ENCODE peak calls at places on chromosomes 13 and 19, in seven cellular contexts. M is activated naive CD8-positive, alpha-beta T cell treated with anti-CD3 and anti-CD28 coated beads, Interleukin-2, amount 10 ng/mL, durations not matched to agents 7 days and 5 days; E is RCC 7860; G is neural crest cell; V is endothelial cell; K is cardiac fibroblast; T is putamen. H is an unnamed sample.

GRCh38 chr13:110450941-110451340 is 110.6 kb downstream of the RAB20 start:
- DNase-seq in M (no peak), E (no peak), G (no peak), V (no peak), K (no peak), T (no peak), H (no peak)

GRCh38 chr19:38277969-38278680 is 13.8 kb downstream of the SPINT2 start:
- DNase-seq in M (no peak), E (peak; percentile 29), G (no peak), V (no peak), K (peak; percentile 72), T (no peak), H (no peak)

GRCh38 chr13:29548722-29549446 is 46.6 kb downstream of the SLC7A1 start:
- DNase-seq in M (no peak), E (peak; percentile 38), G (no peak), V (no peak), K (peak; percentile 28), T (no peak), H (no peak)

GRCh38 chr13:30179547-30180256 is 127.6 kb downstream of the KATNAL1 start:
- DNase-seq in M (no peak), E (no peak), G (no peak), V (no peak), K (no peak), T (no peak), H (no peak)

GRCh38 chr19:57648336-57649003 is 15.5 kb downstream of the ZNF211 start:
- DNase-seq in M (no peak), E (no peak), G (no peak), V (no peak), K (no peak), T (no peak), H (no peak)

GRCh38 chr19:50046649-50047503 is 21.1 kb downstream of the ZNF473 start:
- DNase-seq in M (peak; percentile 43), E (no peak), G (peak; percentile 38), V (no peak), K (peak; percentile 28), T (peak; percentile 72), H (peak; percentile 67)

GRCh38 chr13:42394361-42395065 is 122.6 kb downstream of the AKAP11 start:
- DNase-seq in M (no peak), E (no peak), G (no peak), V (no peak), K (no peak), T (no peak), H (no peak)

GRCh38 chr19:13681509-13681908 is 82.8 kb upstream of the MRI1 start:
- DNase-seq in M (no peak), E (no peak), G (no peak), V (no peak), K (peak; percentile 64), T (no peak), H (no peak)

GRCh38 chr19:1867359-1867724 is 4.0 kb upstream of the KLF16 start:
- DNase-seq in M (no peak), E (no peak), G (no peak), V (no peak), K (no peak), T (no peak), H (no peak)

GRCh38 chr13:79936368-79937136 is 404.4 kb downstream of the SPRY2 start:
- DNase-seq in M (no peak), E (peak; percentile 99), G (no peak), V (no peak), K (peak; percentile 100), T (peak; percentile 97), H (no peak)

GRCh38 chr13:28056970-28057712 is 43.2 kb downstream of the FLT3 start:
- DNase-seq in M (no peak), E (no peak), G (no peak), V (no peak), K (no peak), T (no peak), H (no peak)

GRCh38 chr13:35965226-35965927 is 165.8 kb downstream of the DCLK1 start:
- DNase-seq in M (no peak), E (no peak), G (no peak), V (no peak), K (no peak), T (no peak), H (no peak)

GRCh38 chr13:45042539-45042938 is 53.2 kb downstream of the GPALPP1 start:
- DNase-seq in M (no peak), E (no peak), G (no peak), V (no peak), K (peak; percentile 19), T (no peak), H (no peak)

GRCh38 chr13:28401303-28402056 is 93.4 kb downstream of the FLT1 start:
- DNase-seq in M (no peak), E (no peak), G (no peak), V (no peak), K (peak; percentile 84), T (no peak), H (peak; percentile 23)

GRCh38 chr13:21825186-21825585 is 154.3 kb downstream of the FGF9 start:
- DNase-seq in M (no peak), E (no peak), G (no peak), V (no peak), K (no peak), T (no peak), H (no peak)

GRCh38 chr19:7899751-7900352 is 3.8 kb upstream of the MAP2K7 start:
- DNase-seq in M (no peak), E (no peak), G (no peak), V (no peak), K (no peak), T (no peak), H (no peak)

GRCh38 chr13:31860002-31860401 is 120.7 kb downstream of the RXFP2 start:
- DNase-seq in M (no peak), E (no peak), G (no peak), V (no peak), K (no peak), T (peak; percentile 40), H (no peak)

GRCh38 chr19:10863107-10863700 is 8.1 kb upstream of the CARM1 start:
- DNase-seq in M (no peak), E (peak; percentile 56), G (no peak), V (no peak), K (peak; percentile 64), T (no peak), H (peak; percentile 19)

GRCh38 chr13:93227906-93228801 is 1.5 kb downstream of the GPC6 start:
- DNase-seq in M (no peak), E (peak; percentile 59), G (peak; percentile 67), V (peak; percentile 76), K (peak; percentile 77), T (peak; percentile 60), H (peak; percentile 69)

GRCh38 chr13:75318138-75318833 is 163.7 kb downstream of the TBC1D4 start:
- DNase-seq in M (no peak), E (no peak), G (no peak), V (no peak), K (no peak), T (no peak), H (no peak)

GRCh38 chr13:70964124-70964523 is 855.9 kb upstream of the KLHL1 start:
- DNase-seq in M (no peak), E (no peak), G (no peak), V (no peak), K (peak; percentile 4), T (no peak), H (no peak)

GRCh38 chr19:23784274-23784673 is 25.6 kb upstream of the ZNF681 start:
- DNase-seq in M (no peak), E (no peak), G (no peak), V (no peak), K (no peak), T (no peak), H (no peak)

GRCh38 chr13:66353664-66354063 is 876.5 kb downstream of the PCDH9 start:
- DNase-seq in M (no peak), E (no peak), G (no peak), V (no peak), K (peak; percentile 19), T (no peak), H (peak; percentile 3)

GRCh38 chr19:11673608-11674041 is 65.1 kb downstream of the ZNF823 start:
- DNase-seq in M (no peak), E (no peak), G (peak; percentile 75), V (peak; percentile 47), K (peak; percentile 71), T (peak; percentile 62), H (peak; percentile 28)

GRCh38 chr19:39064405-39064804 is 19.8 kb upstream of the ACP7 start:
- DNase-seq in M (no peak), E (no peak), G (no peak), V (no peak), K (peak; percentile 38), T (no peak), H (no peak)

GRCh38 chr13:110462091-110462490 is 99.4 kb downstream of the RAB20 start:
- DNase-seq in M (no peak), E (no peak), G (no peak), V (no peak), K (no peak), T (no peak), H (no peak)

GRCh38 chr19:46984077-46985010 is 35.3 kb upstream of the NPAS1 start:
- DNase-seq in M (no peak), E (peak; percentile 63), G (no peak), V (no peak), K (peak; percentile 91), T (no peak), H (no peak)

GRCh38 chr13:77222909-77223308 is 104.0 kb downstream of the MYCBP2 start:
- DNase-seq in M (no peak), E (no peak), G (no peak), V (no peak), K (no peak), T (no peak), H (no peak)

GRCh38 chr19:14519860-14520407 is 1.7 kb upstream of the DNAJB1 start:
- DNase-seq in M (no peak), E (peak; percentile 98), G (no peak), V (no peak), K (peak; percentile 60), T (no peak), H (no peak)

GRCh38 chr19:34365463-34366401 is 736 bp downstream of the GPI start:
- DNase-seq in M (peak; percentile 42), E (no peak), G (peak; percentile 9), V (peak; percentile 26), K (peak; percentile 48), T (no peak), H (peak; percentile 68)

GRCh38 chr13:40933508-40933907 is 85.6 kb downstream of the ELF1 start:
- DNase-seq in M (no peak), E (no peak), G (no peak), V (no peak), K (no peak), T (no peak), H (no peak)

GRCh38 chr13:33017410-33017929 is 1.2 kb downstream of the KL start:
- DNase-seq in M (peak; percentile 46), E (peak; percentile 14), G (peak; percentile 18), V (peak; percentile 62), K (peak; percentile 48), T (peak; percentile 45), H (peak; percentile 2)

GRCh38 chr13:43494206-43494605 is 292.6 kb downstream of the ENOX1 start:
- DNase-seq in M (no peak), E (no peak), G (no peak), V (no peak), K (no peak), T (no peak), H (no peak)

GRCh38 chr19:3708207-3708931 is at the start of gene TJP3:
- DNase-seq in M (no peak), E (no peak), G (no peak), V (no peak), K (no peak), T (no peak), H (no peak)

GRCh38 chr13:110874508-110874960 is 40.3 kb downstream of the ANKRD10 start:
- DNase-seq in M (peak; percentile 47), E (no peak), G (peak; percentile 77), V (peak; percentile 76), K (peak; percentile 63), T (peak; percentile 53), H (peak; percentile 91)

GRCh38 chr13:19587635-19588300 is 26.4 kb upstream of the TPTE2 start:
- DNase-seq in M (no peak), E (peak; percentile 17), G (no peak), V (no peak), K (peak; percentile 63), T (no peak), H (peak; percentile 47)

H was measured in K562.